ENCODE peak calls at places on chromosomes 6 and 20, in five cellular contexts. S, V, K, H and W are unnamed samples.

GRCh38 chr6:41055149-41055548 is 2.1 kb downstream of the APOBEC2 start:
- DNase-seq in S (no peak), V (no peak), K (no peak), H (no peak), W (no peak)

GRCh38 chr6:24859608-24860007 is 60.9 kb upstream of the ARMH2 start:
- DNase-seq in S (no peak), V (no peak), K (no peak), H (no peak), W (no peak)

GRCh38 chr20:11323821-11324220 is 593.9 kb upstream of the BTBD3 start:
- DNase-seq in S (no peak), V (no peak), K (no peak), H (no peak), W (no peak)

GRCh38 chr6:124441430-124441829 is 520.8 kb upstream of the RNF217 start:
- DNase-seq in S (no peak), V (no peak), K (no peak), H (no peak), W (no peak)

GRCh38 chr6:101392561-101393230 is 812 bp upstream of the GRIK2 start:
- DNase-seq in S (peak; percentile 12), V (peak; percentile 50), K (no peak), H (no peak), W (peak; percentile 73)

GRCh38 chr20:49468412-49468811 is 14.1 kb downstream of the KCNB1 start:
- DNase-seq in S (no peak), V (no peak), K (no peak), H (no peak), W (no peak)

GRCh38 chr6:134195164-134195906 is 122.6 kb downstream of the SGK1 start:
- DNase-seq in S (no peak), V (no peak), K (no peak), H (no peak), W (no peak)

GRCh38 chr6:219019-219570 is 73.2 kb upstream of the DUSP22 start:
- DNase-seq in S (no peak), V (no peak), K (peak; percentile 55), H (no peak), W (no peak)

GRCh38 chr20:44692932-44693476 is 22.2 kb upstream of the CCN5 start:
- DNase-seq in S (no peak), V (no peak), K (no peak), H (no peak), W (no peak)

GRCh38 chr6:83183082-83183828 is 9.8 kb downstream of the PGM3 start:
- DNase-seq in S (no peak), V (no peak), K (no peak), H (no peak), W (no peak)

GRCh38 chr6:2430617-2431016 is 185.2 kb upstream of the GMDS start:
- DNase-seq in S (no peak), V (no peak), K (no peak), H (no peak), W (no peak)

GRCh38 chr6:6851059-6851658 is 256.6 kb upstream of the RREB1 start:
- DNase-seq in S (peak; percentile 20), V (no peak), K (no peak), H (no peak), W (no peak)

GRCh38 chr6:122472022-122472340 is 374 bp upstream of the SERINC1 start:
- DNase-seq in S (no peak), V (no peak), K (no peak), H (no peak), W (no peak)

GRCh38 chr20:57481281-57481711 is 43.6 kb downstream of the CTCFL start:
- DNase-seq in S (no peak), V (no peak), K (no peak), H (peak; percentile 23), W (no peak)

GRCh38 chr20:48728042-48728837 is 99.6 kb downstream of the PREX1 start:
- DNase-seq in S (no peak), V (no peak), K (no peak), H (no peak), W (no peak)

GRCh38 chr6:169167581-169168301 is 85.9 kb downstream of the THBS2 start:
- DNase-seq in S (peak; percentile 42), V (no peak), K (no peak), H (no peak), W (peak; percentile 53)

GRCh38 chr6:119132211-119133004 is 53.9 kb upstream of the FAM184A start:
- DNase-seq in S (no peak), V (no peak), K (no peak), H (no peak), W (no peak)

GRCh38 chr20:45456632-45457031 is 12.9 kb upstream of the WFDC2 start:
- DNase-seq in S (peak; percentile 49), V (no peak), K (no peak), H (peak; percentile 74), W (no peak)

GRCh38 chr20:46324960-46325703 is 16.8 kb upstream of the CDH22 start:
- DNase-seq in S (peak; percentile 66), V (no peak), K (no peak), H (peak; percentile 31), W (peak; percentile 71)

GRCh38 chr6:19851273-19852089 is 14.3 kb downstream of the ID4 start:
- DNase-seq in S (peak; percentile 79), V (peak; percentile 64), K (no peak), H (no peak), W (peak; percentile 80)

GRCh38 chr6:161228911-161229591 is 44.8 kb downstream of the AGPAT4 start:
- DNase-seq in S (no peak), V (no peak), K (no peak), H (no peak), W (no peak)

GRCh38 chr6:27591660-27592059 is 118.8 kb upstream of the ZNF184 start:
- DNase-seq in S (no peak), V (no peak), K (no peak), H (no peak), W (no peak)

GRCh38 chr6:135012764-135013163 is 41.9 kb downstream of the HBS1L start:
- DNase-seq in S (no peak), V (no peak), K (no peak), H (no peak), W (no peak)

GRCh38 chr20:63900373-63900772 is 5.4 kb downstream of the DNAJC5 start:
- DNase-seq in S (no peak), V (no peak), K (no peak), H (no peak), W (no peak)

GRCh38 chr6:43712590-43712989 is 25.0 kb upstream of the MRPS18A start:
- DNase-seq in S (no peak), V (no peak), K (no peak), H (no peak), W (no peak)

GRCh38 chr6:12129523-12129922 is 117.4 kb downstream of the HIVEP1 start:
- DNase-seq in S (no peak), V (no peak), K (no peak), H (no peak), W (no peak)

GRCh38 chr6:104229057-104229456 is 630.7 kb downstream of the HACE1 start:
- DNase-seq in S (no peak), V (no peak), K (no peak), H (no peak), W (no peak)

GRCh38 chr6:21491955-21492354 is 101.6 kb upstream of the SOX4 start:
- DNase-seq in S (no peak), V (no peak), K (no peak), H (no peak), W (no peak)

GRCh38 chr6:143940011-143940597 is 68.0 kb downstream of the PLAGL1 start:
- DNase-seq in S (peak; percentile 78), V (no peak), K (peak; percentile 52), H (peak; percentile 76), W (peak; percentile 63)

GRCh38 chr6:164247106-164247505 is 832.6 kb downstream of the QKI start:
- DNase-seq in S (no peak), V (no peak), K (no peak), H (no peak), W (no peak)

GRCh38 chr6:113630738-113631535 is 226.2 kb upstream of the MARCKS start:
- DNase-seq in S (no peak), V (no peak), K (peak; percentile 85), H (peak; percentile 47), W (no peak)

GRCh38 chr6:2891768-2892170 is 11.3 kb downstream of the SERPINB9 start:
- DNase-seq in S (no peak), V (no peak), K (peak; percentile 70), H (peak; percentile 85), W (no peak)

GRCh38 chr6:150236114-150236513 is 93.3 kb downstream of the PPP1R14C start:
- DNase-seq in S (no peak), V (no peak), K (no peak), H (no peak), W (no peak)

GRCh38 chr6:33979750-33980149 is 166.1 kb downstream of the GRM4 start:
- DNase-seq in S (no peak), V (no peak), K (no peak), H (no peak), W (peak; percentile 10)

GRCh38 chr6:33851959-33852358 is 48.2 kb upstream of the MLN start:
- DNase-seq in S (peak; percentile 54), V (peak; percentile 72), K (no peak), H (peak; percentile 33), W (no peak)

GRCh38 chr6:37354526-37355384 is 972 bp downstream of the RNF8 start:
- DNase-seq in S (peak; percentile 36), V (no peak), K (no peak), H (peak; percentile 43), W (peak; percentile 80)